ENCODE peak calls at places on chromosomes 6 and 20, in seven cellular contexts. O, H, J, Q, N, C and F are unnamed samples.

GRCh38 chr6:51513891-51514290 is 573.5 kb downstream of the PKHD1 start:
- DNase-seq in C (no peak), O (no peak), J (no peak), Q (no peak), H (no peak), N (no peak), F (no peak)

GRCh38 chr6:146388736-146389364 is 154.8 kb upstream of the RAB32 start:
- DNase-seq in N (no peak), O (no peak), J (peak), H (no peak), Q (no peak), C (no peak), F (no peak)

GRCh38 chr6:75290558-75290957 is 6.0 kb upstream of the TMEM30A start:
- DNase-seq in Q (no peak), C (no peak), J (no peak), O (no peak), H (no peak), N (no peak), F (no peak)

GRCh38 chr6:131054392-131055250 is 8.4 kb downstream of the EPB41L2 start:
- DNase-seq in Q (no peak), O (no peak), J (no peak), H (peak), C (no peak), N (no peak), F (no peak)

GRCh38 chr6:61649845-61650244 is 636.2 kb downstream of the KHDRBS2 start:
- DNase-seq in C (no peak), Q (no peak), H (no peak), J (no peak), N (no peak), O (no peak), F (no peak)

GRCh38 chr6:135910943-135911618 is 59.6 kb downstream of the PDE7B start:
- DNase-seq in J (no peak), Q (no peak), N (no peak), H (no peak), O (no peak), C (no peak), F (no peak)

GRCh38 chr20:51176446-51176845 is 153.5 kb upstream of the KCNG1 start:
- DNase-seq in C (no peak), N (no peak), O (no peak), H (no peak), J (no peak), Q (no peak), F (no peak)

GRCh38 chr20:4472906-4473305 is 248.8 kb upstream of the PRND start:
- DNase-seq in H (no peak), C (no peak), Q (no peak), N (no peak), O (no peak), J (no peak), F (no peak)

GRCh38 chr6:158625881-158626305 is 18.6 kb downstream of the DYNLT1 start:
- DNase-seq in O (no peak), Q (no peak), C (no peak), N (no peak), H (no peak), J (no peak), F (no peak)

GRCh38 chr6:138979813-138980668 is 8.0 kb downstream of the REPS1 start:
- DNase-seq in J (no peak), O (no peak), H (no peak), Q (no peak), C (no peak), N (no peak), F (no peak)

GRCh38 chr6:11381801-11382513 is 149.5 kb upstream of the NEDD9 start:
- DNase-seq in Q (peak), H (no peak), J (no peak), O (peak), N (peak), C (no peak), F (peak)

GRCh38 chr6:15290962-15291704 is 45.3 kb downstream of the JARID2 start:
- DNase-seq in N (no peak), O (no peak), J (no peak), Q (no peak), C (no peak), H (no peak), F (no peak)

GRCh38 chr6:118808794-118809668 is 84.9 kb upstream of the ASF1A start:
- DNase-seq in O (peak), J (peak), C (no peak), Q (peak), H (no peak), N (no peak), F (no peak)

GRCh38 chr6:81751388-81752083 is 945 bp downstream of the TENT5A start:
- DNase-seq in O (peak), J (peak), Q (peak), C (no peak), N (peak), H (no peak), F (peak)

GRCh38 chr20:23244916-23245552 is 105.6 kb upstream of the NXT1 start:
- DNase-seq in C (no peak), N (no peak), J (no peak), O (no peak), Q (no peak), H (no peak), F (no peak)

GRCh38 chr6:87049779-87050178 is 45.1 kb downstream of the CGA start:
- DNase-seq in N (no peak), O (no peak), C (no peak), Q (no peak), J (no peak), H (no peak), F (no peak)

GRCh38 chr6:87040729-87041128 is 54.2 kb downstream of the CGA start:
- DNase-seq in J (no peak), N (no peak), Q (no peak), H (no peak), O (no peak), C (no peak), F (no peak)

DNA sequence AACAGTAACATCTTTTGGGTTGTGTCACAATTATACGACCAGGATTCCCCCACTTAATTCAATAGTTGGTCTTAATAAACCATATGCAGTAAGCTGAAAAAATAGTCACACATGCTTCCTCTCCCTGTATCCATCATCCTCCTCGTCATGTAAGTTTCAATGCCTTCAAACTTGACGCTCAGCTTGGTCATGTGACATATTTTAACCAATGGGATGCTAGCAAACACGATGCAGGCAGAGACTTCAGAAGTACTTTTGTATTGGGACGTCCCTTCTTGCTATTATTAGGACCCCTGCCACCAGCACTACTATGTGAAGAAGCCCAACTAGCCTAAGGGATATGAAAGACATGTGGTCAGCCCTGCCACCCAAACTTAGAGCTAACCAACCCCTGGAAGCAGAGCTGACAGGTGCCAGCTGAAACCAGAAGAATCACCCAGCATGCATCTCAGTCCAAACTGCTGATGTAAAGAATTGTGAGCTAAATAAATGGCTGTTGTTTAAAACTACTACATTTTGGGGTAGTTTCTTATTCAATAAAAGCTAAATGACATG is 49.3 kb downstream of the CGA start:
- DNase-seq in C (no peak), Q (no peak), J (no peak), O (no peak), H (no peak), N (no peak), F (no peak)
- TF ChIP-seq CTCF in C (no peak), Q (no peak), J (no peak), O (no peak), H (no peak), N (no peak), F (no peak)

DNA sequence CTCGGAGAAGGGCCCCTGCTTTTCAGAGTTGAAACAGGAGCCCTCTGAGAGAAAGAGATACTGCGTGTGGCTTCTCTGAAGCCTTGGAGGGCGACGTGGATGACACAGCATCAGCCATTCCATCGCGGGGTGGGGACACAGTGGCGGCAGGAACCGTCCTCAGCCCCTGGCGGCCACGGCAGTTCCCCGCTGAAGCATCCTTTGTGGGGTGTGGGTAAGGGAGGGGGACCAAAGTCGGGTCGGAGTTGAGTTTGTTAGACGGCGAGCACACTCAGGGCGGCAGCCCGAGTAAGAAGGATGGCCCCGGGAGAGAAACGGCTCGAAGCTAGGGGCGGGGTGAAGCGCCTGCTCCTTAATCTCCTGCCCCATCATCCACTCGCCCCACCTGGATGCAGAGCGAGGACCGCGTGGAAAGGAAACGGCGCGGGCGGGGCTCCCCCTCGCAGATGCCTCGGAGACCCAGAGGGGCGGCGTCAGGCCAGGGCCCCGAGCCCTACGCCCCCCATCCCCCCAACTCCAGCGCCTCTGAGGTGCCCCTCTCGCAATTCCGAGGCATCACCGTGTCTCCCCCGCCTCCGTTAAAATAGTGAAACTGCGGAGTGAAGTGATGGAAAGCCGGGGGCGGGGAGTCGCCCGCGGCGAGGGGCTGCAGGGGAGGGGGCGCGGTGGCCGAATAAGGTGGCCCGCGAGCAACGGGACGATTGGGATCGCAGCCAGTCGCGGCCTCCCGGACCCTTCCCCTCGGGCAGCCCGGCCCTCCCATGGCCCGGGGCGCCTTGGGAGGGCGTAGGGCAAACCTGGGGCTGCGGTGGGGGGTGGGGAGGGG is 796 bp upstream of the RREB1 start:
- DNase-seq in H (peak), C (no peak), J (no peak), Q (peak), N (peak), O (peak), F (peak)
- TF ChIP-seq CTCF in H (no peak), C (no peak), J (peak), Q (no peak), N (no peak), O (peak), F (no peak)

GRCh38 chr20:33444797-33445560 is 1.4 kb upstream of the SNTA1 start:
- DNase-seq in C (no peak), Q (no peak), O (peak), J (no peak), H (no peak), N (no peak), F (no peak)
- TF ChIP-seq CTCF in C (no peak), Q (peak), O (peak), J (no peak), H (no peak), N (peak), F (no peak)

DNA sequence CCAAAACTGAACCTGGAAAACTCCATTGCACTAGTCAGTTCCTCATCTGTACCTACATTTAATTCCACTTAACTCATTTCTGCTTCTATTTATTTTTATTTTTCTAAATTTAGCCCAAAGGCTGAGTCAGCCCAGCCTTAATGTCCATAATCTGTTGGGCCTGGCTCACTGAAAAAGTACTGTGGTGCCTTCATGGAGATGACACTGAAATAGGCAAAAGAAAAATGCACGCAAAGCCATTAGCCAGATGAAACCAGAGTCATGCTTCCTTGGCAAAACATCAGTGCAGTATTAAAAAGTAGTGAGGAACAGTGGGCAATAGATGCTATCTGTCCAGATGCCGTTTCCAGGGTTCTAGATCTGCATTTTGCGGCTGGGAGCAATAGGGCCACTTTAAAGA is 14.7 kb upstream of the PLCB4 start:
- DNase-seq in Q (no peak), J (no peak), H (peak), C (no peak), N (no peak), O (no peak), F (no peak)
- TF ChIP-seq CTCF in Q (no peak), J (no peak), H (no peak), C (no peak), N (no peak), O (no peak), F (no peak)

GRCh38 chr6:141641406-141641805 is 491.3 kb upstream of the GJE1 start:
- DNase-seq in O (no peak), J (no peak), Q (no peak), C (no peak), N (no peak), H (no peak), F (no peak)
- TF ChIP-seq CTCF in O (no peak), J (no peak), Q (no peak), C (no peak), N (no peak), H (no peak), F (no peak)

GRCh38 chr20:37897008-37897548 is 5.8 kb upstream of the VSTM2L start:
- DNase-seq in H (no peak), J (peak), Q (no peak), C (no peak), N (no peak), O (no peak), F (no peak)
- TF ChIP-seq CTCF in H (peak), J (peak), Q (no peak), C (no peak), N (peak), O (no peak), F (no peak)

GRCh38 chr6:149043476-149044130 is 273.9 kb upstream of the TAB2 start:
- DNase-seq in C (no peak), O (peak), N (no peak), J (no peak), Q (peak), H (no peak), F (no peak)
- TF ChIP-seq CTCF in C (no peak), O (peak), N (no peak), J (peak), Q (no peak), H (peak), F (no peak)

GRCh38 chr6:37027811-37028469 is 22.5 kb downstream of the FGD2 start:
- DNase-seq in Q (no peak), J (no peak), C (no peak), H (no peak), O (no peak), N (no peak), F (no peak)
- TF ChIP-seq CTCF in Q (no peak), J (no peak), C (no peak), H (no peak), O (no peak), N (no peak), F (no peak)